ENCODE peak calls at places on chromosomes 5 and 9, in five cellular contexts. Y is HepG2, M is PC-3, D is heart left ventricle, C is dorsolateral prefrontal cortex. T is an unnamed sample.

GRCh38 chr5:81629986-81630385 is 120.9 kb downstream of the SSBP2 start:
- DNase-seq in Y (no peak), M (no peak), D (no peak), C (no peak), T (no peak)

GRCh38 chr5:74412064-74412463 is 228.5 kb downstream of the ENC1 start:
- DNase-seq in Y (no peak), M (no peak), D (no peak), C (no peak), T (no peak)

GRCh38 chr5:121485261-121485660 is 366.4 kb upstream of the FTMT start:
- DNase-seq in Y (no peak), M (no peak), D (no peak), C (no peak), T (no peak)

GRCh38 chr5:151492729-151493128 is 45.3 kb downstream of the SLC36A1 start:
- DNase-seq in Y (no peak), M (peak), D (no peak), C (no peak), T (no peak)

GRCh38 chr5:148913985-148914421 is 87.6 kb downstream of the ADRB2 start:
- DNase-seq in Y (peak), M (peak), D (no peak), C (no peak), T (peak)

GRCh38 chr9:78691531-78691930 is 394.6 kb downstream of the PSAT1 start:
- DNase-seq in Y (no peak), M (no peak), D (no peak), C (no peak), T (no peak)

GRCh38 chr5:1532384-1532783 is 8.6 kb upstream of the LPCAT1 start:
- DNase-seq in Y (no peak), M (no peak), D (no peak), C (no peak), T (no peak)

GRCh38 chr9:85900504-85901201 is 40.3 kb upstream of the NAA35 start:
- DNase-seq in Y (no peak), M (peak), D (no peak), C (no peak), T (no peak)

GRCh38 chr5:38022621-38023020 is 182.8 kb upstream of the GDNF start:
- DNase-seq in Y (no peak), M (no peak), D (no peak), C (no peak), T (no peak)

GRCh38 chr5:73304381-73304780 is 131.4 kb downstream of the TMEM174 start:
- DNase-seq in Y (no peak), M (no peak), D (no peak), C (no peak), T (no peak)

GRCh38 chr5:73301208-73302088 is 128.5 kb downstream of the TMEM174 start:
- DNase-seq in Y (no peak), M (no peak), D (no peak), C (no peak), T (no peak)

GRCh38 chr5:73305386-73305785 is 132.4 kb downstream of the TMEM174 start:
- DNase-seq in Y (no peak), M (no peak), D (no peak), C (no peak), T (no peak)

GRCh38 chr5:73302797-73303138 is 129.8 kb downstream of the TMEM174 start:
- DNase-seq in Y (no peak), M (no peak), D (no peak), C (no peak), T (no peak)

DNA sequence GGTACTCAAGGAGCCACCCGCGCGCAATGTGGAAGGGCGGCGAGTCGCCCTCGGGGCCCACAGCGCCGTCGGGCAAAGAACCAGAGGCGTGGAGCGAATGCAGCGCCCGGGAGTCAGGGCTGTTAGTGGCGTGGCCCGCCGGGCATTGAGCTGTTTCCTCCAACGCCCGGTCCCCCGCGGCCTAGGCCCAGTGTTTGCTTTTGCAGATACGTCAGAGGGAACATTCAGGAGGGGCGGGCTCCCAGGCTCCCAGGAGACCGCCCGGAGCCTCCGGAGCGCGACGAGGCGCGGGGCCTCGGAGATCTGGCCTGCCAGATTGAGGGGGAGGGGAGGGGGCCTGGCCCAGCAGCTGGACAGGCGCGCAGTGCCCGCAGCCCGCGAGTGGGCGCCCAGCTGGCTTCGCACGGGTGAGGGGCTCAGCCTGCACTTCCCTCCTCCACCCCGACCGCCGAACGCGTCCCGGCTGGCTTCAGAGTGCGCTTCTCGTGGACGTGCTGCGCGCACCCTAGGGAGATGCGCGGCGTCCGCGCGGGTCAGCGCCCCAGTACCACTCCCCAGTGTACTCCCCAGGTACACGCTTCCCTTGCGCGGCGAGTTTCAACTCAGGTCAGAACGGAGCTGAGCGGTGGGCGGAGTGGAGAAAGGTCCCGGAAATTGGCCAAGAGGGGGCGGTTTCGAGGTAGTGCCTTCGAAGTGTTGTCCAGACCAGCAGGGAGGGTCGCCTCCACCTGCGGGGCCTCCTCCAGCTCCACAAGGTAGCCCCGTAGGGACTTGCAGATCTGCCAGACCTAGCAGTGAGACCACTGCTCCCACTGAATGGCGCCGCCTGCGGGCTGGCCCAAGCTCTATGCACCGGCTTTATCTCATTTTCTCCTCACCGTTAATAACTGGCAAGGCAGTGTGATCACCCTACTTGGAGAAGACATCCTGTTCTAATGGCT is 130.4 kb downstream of the TMEM174 start:
- DNase-seq in Y (no peak), M (no peak), D (no peak), C (no peak), T (no peak)
- TF ChIP-seq CTCF in Y (no peak), M (no peak), D (no peak), C (no peak), T (no peak)

DNA sequence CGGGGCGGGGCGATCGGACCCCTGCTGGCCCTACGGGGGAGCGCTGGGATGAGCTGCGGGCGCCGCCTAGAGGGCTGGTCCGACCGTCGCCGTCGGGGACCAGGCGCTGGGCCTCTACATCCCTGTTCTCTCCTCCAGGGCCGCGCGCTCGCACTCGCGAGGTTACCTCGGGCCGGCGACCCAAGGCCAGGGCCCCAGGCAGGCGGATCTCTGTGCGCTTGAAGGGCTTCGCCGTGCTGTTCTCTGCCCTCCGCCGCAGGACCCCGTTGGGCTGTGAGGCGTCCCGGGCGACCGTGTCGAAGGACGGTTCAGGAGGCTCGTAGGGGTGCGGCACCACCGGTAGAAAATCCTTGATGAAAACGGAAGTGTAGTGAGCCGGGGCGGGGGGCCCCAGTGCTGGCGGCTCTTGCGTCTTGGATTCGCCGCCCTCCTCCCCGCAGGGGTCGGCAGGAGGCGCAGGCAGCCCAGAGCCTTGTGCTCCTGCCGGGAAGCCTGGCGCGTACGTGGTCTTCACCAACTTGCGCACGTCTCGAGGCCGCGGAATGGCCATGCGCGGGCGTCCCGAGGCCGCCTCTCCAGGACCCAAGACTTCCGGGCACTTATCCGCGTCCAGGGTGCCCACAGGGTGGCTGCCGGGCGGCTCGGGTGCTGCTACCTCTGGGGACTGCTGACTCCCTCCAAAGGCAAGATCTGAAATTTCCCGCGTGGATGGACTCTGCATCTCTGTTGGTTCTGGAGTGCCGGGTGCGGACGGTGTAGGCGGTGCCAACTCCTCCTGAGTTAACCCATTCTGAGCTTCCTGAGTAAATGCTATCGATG is 2.0 kb downstream of the PROB1 start:
- DNase-seq in Y (no peak), M (peak), D (peak), C (no peak), T (no peak)
- H3K4me3 ChIP-seq in Y (no peak), M (peak), D (peak), C (peak), T (peak)

DNA sequence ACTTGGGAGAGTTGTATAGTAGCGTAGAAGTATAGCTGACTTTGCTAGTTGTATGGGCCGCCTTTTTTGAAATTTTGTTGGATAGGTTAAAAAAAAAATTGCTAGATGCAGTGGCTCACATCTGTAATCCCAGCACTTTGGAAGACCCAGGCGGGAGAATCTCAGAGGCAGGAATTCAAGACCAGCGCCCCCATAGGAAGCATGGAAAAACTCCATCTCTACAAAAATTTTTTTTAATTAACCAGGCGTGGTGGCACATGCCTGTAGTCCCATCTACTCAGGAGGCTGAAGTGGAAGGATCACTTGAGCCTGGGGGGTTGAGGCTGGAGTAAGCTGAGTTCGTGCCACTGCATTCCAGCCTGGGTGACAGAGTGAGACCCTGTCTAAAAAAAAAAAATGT is 59.2 kb downstream of the SMC5 start:
- DNase-seq in Y (peak), M (no peak), D (no peak), C (no peak), T (no peak)
- TF ChIP-seq CTCF in Y (no peak), M (no peak), D (no peak), C (no peak), T (peak)

DNA sequence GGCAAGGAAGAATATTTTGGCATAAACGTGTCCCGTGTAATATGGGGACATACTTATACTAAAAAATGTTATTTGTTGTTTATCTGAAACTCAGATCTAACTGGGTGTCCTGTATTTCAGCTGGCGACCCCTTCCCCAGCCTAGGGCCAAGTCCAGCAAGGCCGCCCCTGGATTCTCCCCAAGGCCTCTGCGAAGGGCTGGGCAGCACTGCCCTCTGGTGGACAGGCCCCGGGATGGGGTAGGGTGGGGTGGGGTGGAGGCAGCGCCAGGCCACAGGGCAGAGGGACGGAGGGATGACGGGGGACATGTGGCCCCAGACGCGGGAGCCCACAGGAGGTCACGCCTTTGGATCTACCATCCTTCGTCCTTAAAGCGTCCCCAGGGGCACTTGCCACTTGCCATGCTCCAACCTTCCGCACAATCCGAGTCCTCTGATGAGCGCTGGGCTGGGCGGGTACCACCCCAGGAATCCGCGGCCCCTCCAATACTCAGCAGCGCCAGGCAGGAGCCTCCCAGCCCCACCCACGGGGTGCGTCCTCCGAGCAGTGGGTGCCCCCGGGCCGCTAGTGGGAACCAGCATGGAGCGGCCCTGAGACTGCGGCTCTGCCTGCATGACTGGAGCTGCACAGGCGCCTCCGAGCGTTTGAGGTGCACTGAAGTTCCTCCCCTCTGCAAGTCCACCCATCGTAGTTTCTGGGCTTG is 7.1 kb upstream of the AGPAT2 start:
- DNase-seq in Y (peak), M (peak), D (no peak), C (no peak), T (no peak)
- H3K4me3 ChIP-seq in Y (peak), M (peak), D (no peak), C (no peak), T (no peak)